ENCODE peak calls at places on chromosome 10, in nine cellular contexts. R is CD4-positive, CD25-positive, alpha-beta regulatory T cell; E is right cardiac atrium; I is IMR-90; L is heart left ventricle; N is gastrocnemius medialis; O is pancreas; T is HCT116; U is mucosa of descending colon. K is an unnamed sample.

GRCh38 chr10:28012990-28013389 is 14.1 kb upstream of the ODAD2 start:
- ATAC-seq in R (no peak), E (no peak), I (no peak), L (no peak), N (no peak), O (no peak), T (peak; percentile 76), U (no peak), K (no peak)

GRCh38 chr10:120336910-120337540 is 120.0 kb upstream of the PLPP4 start:
- ATAC-seq in R (no peak), E (no peak), I (no peak), L (no peak), N (no peak), O (peak; percentile 69), T (peak; percentile 80), U (peak; percentile 44), K (no peak)

GRCh38 chr10:124384591-124385190 is 34.0 kb downstream of the OAT start:
- ATAC-seq in R (no peak), E (no peak), I (no peak), L (no peak), N (no peak), O (no peak), T (no peak), U (no peak), K (no peak)

GRCh38 chr10:77910524-77911145 is 15.9 kb downstream of the DLG5 start:
- ATAC-seq in R (no peak), E (no peak), I (no peak), L (no peak), N (no peak), O (no peak), T (no peak), U (no peak), K (no peak)

GRCh38 chr10:128087884-128088695 is 38.1 kb downstream of the MKI67 start:
- ATAC-seq in R (no peak), E (no peak), I (no peak), L (no peak), N (no peak), O (peak; percentile 34), T (peak; percentile 97), U (peak; percentile 70), K (no peak)

GRCh38 chr10:21069278-21069677 is 172.2 kb upstream of the NEBL start:
- ATAC-seq in R (no peak), E (no peak), I (no peak), L (no peak), N (no peak), O (no peak), T (no peak), U (no peak), K (no peak)

GRCh38 chr10:117578490-117578889 is 35.9 kb downstream of the EMX2 start:
- ATAC-seq in R (no peak), E (no peak), I (no peak), L (no peak), N (no peak), O (no peak), T (no peak), U (no peak), K (no peak)

GRCh38 chr10:89002234-89002978 is 11.8 kb downstream of the FAS start:
- ATAC-seq in R (no peak), E (no peak), I (no peak), L (no peak), N (no peak), O (no peak), T (no peak), U (no peak), K (no peak)

GRCh38 chr10:57716884-57717283 is 550.8 kb downstream of the IPMK start:
- ATAC-seq in R (no peak), E (no peak), I (peak; percentile 14), L (no peak), N (no peak), O (no peak), T (no peak), U (no peak), K (no peak)

GRCh38 chr10:68081916-68082315 is 6.8 kb upstream of the HERC4 start:
- ATAC-seq in R (no peak), E (no peak), I (no peak), L (no peak), N (no peak), O (no peak), T (no peak), U (no peak), K (no peak)

GRCh38 chr10:14382022-14382421 is 51.3 kb upstream of the FRMD4A start:
- ATAC-seq in R (peak; percentile 69), E (no peak), I (no peak), L (no peak), N (no peak), O (no peak), T (no peak), U (no peak), K (no peak)

GRCh38 chr10:124670849-124671248 is 73.3 kb downstream of the FAM53B start:
- ATAC-seq in R (no peak), E (no peak), I (no peak), L (no peak), N (no peak), O (no peak), T (no peak), U (peak; percentile 19), K (no peak)

GRCh38 chr10:22505923-22506685 is 160.8 kb downstream of the SPAG6 start:
- ATAC-seq in R (peak; percentile 81), E (peak; percentile 55), I (no peak), L (no peak), N (no peak), O (no peak), T (no peak), U (peak; percentile 95), K (no peak)

GRCh38 chr10:124206616-124207015 is 113.2 kb upstream of the CHST15 start:
- ATAC-seq in R (no peak), E (no peak), I (no peak), L (no peak), N (no peak), O (no peak), T (no peak), U (no peak), K (no peak)

GRCh38 chr10:75430000-75430763 is 1.2 kb upstream of the LRMDA start:
- ATAC-seq in R (no peak), E (peak; percentile 92), I (peak; percentile 52), L (no peak), N (peak; percentile 46), O (peak; percentile 72), T (peak; percentile 11), U (peak; percentile 80), K (peak; percentile 33)
- H3K4me1 ChIP-seq in R (no peaks in the 10 kb centered on the region), E (peaks cover 3% of the 10 kb centered on the region), I (peaks cover 6% of the 10 kb centered on the region), L (peaks cover 29% of the 10 kb centered on the region), N (no peaks in the 10 kb centered on the region), O (peaks cover 9% of the 10 kb centered on the region), T (peaks cover 18% of the 10 kb centered on the region), U (peaks cover 10% of the 10 kb centered on the region), K (peaks cover 15% of the 10 kb centered on the region)

GRCh38 chr10:91592282-91593020 is 40.4 kb downstream of the PPP1R3C start:
- ATAC-seq in R (no peak), E (peak; percentile 3), I (no peak), L (peak; percentile 50), N (peak; percentile 53), O (peak; percentile 62), T (no peak), U (peak; percentile 18), K (no peak)

GRCh38 chr10:91590142-91590903 is 42.5 kb downstream of the PPP1R3C start:
- ATAC-seq in R (no peak), E (peak; percentile 72), I (peak; percentile 79), L (peak; percentile 4), N (no peak), O (peak; percentile 41), T (no peak), U (peak; percentile 26), K (peak; percentile 54)

GRCh38 chr10:91589656-91590035 is 43.2 kb downstream of the PPP1R3C start:
- ATAC-seq in R (no peak), E (no peak), I (no peak), L (no peak), N (no peak), O (no peak), T (no peak), U (no peak), K (no peak)

GRCh38 chr10:91591792-91592165 is 41.1 kb downstream of the PPP1R3C start:
- ATAC-seq in R (no peak), E (no peak), I (no peak), L (no peak), N (peak; percentile 2), O (no peak), T (no peak), U (peak; percentile 29), K (no peak)

DNA sequence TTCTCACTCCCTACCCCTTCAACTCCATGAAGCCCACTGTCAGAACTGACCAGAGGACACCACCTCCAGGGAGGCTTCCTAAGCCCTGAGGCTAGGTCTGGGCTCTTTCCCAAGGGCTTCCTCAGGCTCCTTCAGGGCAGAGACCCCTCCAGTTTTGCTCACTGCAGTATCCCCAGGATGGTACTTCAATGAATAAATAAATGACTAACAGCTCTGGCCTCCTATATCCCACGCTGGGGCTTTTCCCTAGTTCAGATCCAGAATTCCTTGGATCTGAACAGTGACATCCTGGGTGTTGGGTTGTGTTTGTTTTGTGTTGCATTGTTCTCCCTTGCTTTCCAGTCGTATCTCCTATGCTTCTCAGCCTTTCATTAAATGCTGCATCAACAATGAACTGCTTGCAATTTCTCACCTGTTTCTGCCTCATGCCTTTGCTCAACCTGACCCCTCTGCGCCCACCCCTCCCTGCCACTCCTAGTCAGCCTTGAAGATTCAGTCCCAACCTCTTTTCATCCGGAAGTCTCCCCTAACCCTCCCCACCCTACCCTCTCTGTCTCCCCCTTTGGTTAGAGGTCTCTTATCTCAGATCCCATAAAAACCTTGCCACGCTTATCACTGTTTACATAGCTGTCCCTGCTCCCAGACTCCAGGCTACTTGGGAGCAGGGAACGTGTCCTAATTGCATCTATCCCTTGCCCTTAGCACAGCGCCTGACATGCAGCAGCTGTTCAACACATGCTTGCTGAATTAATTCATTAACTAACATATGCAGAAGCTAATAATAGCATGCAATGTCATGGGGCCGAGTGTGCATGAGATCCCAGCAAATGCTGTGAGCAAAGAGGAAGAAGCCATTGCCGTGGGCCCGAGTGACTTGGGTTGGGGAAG is 41.7 kb downstream of the PPP1R3C start:
- ATAC-seq in R (no peak), E (peak; percentile 52), I (peak; percentile 34), L (peak; percentile 57), N (peak; percentile 76), O (peak; percentile 83), T (no peak), U (peak; percentile 86), K (no peak)
- H3K4me3 ChIP-seq in R (no peak overlapping the region), E (no peak overlapping the region), I (no peak overlapping the region), L (no peak overlapping the region), N (no peak overlapping the region), O (peak overlapping the region; percentile 19), T (no peak overlapping the region), U (no peak overlapping the region), K (no peak overlapping the region)

GRCh38 chr10:95451568-95452524 is 109.3 kb downstream of the SORBS1 start:
- ATAC-seq in R (no peak), E (no peak), I (peak; percentile 46), L (no peak), N (no peak), O (no peak), T (no peak), U (no peak), K (no peak)
- H3K4me1 ChIP-seq in R (no peaks in the 10 kb centered on the region), E (peaks cover 9% of the 10 kb centered on the region), I (no peaks in the 10 kb centered on the region), L (peaks cover 25% of the 10 kb centered on the region), N (peaks cover 67% of the 10 kb centered on the region), O (no peaks in the 10 kb centered on the region), T (no peaks in the 10 kb centered on the region), U (no peaks in the 10 kb centered on the region), K (peaks cover 19% of the 10 kb centered on the region)

DNA sequence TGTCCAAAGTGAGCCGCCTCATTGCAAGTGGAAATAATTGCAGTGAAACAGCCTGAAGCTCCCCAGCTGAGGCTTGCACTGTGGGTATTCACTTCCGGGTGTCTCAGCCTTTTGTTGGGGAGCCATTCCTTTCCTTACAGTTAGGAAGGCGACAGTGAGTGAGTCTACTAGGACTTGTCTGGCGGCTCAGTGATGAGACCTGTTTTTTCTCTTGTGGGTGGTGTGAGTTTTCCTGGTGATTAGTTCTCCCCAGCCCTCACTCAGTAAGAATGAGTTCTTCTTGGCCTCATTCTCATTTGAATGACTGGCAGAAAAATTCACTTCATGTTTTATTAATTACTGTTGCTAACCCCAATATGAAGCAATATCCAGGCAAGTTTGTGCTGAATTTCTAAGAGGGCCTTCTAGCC is 2.6 kb downstream of the PGAM1 start:
- ATAC-seq in R (no peak), E (no peak), I (no peak), L (no peak), N (no peak), O (no peak), T (no peak), U (no peak), K (no peak)
- H3K4me3 ChIP-seq in R (peak overlapping the region; percentile 92), E (no peak overlapping the region), I (peak overlapping the region; percentile 17), L (no peak overlapping the region), N (no peak overlapping the region), O (no peak overlapping the region), T (no peak overlapping the region), U (no peak overlapping the region), K (no peak overlapping the region)